ENCODE peak calls at places on chromosomes 11 and 22, in five cellular contexts. V is effector CD4-positive, alpha-beta T cell; F is lower leg skin; L is activated T-cell treated with anti-CD3 and anti-CD28 coated beads for 1 hour; J is stomach. P is an unnamed sample.

GRCh38 chr11:17475666-17476316 is 854 bp downstream of the ABCC8 start:
- DNase-seq in V (no peak), F (no peak), L (no peak), J (no peak), P (no peak)

GRCh38 chr11:14746857-14747256 is 103.3 kb downstream of the PDE3B start:
- DNase-seq in J (no peak), F (no peak), V (no peak), L (no peak), P (no peak)

GRCh38 chr11:59204736-59205135 is 8.0 kb downstream of the MPEG1 start:
- DNase-seq in L (no peak), V (no peak), F (no peak), J (no peak), P (peak; percentile 61)

GRCh38 chr11:2704896-2705606 is 5.3 kb upstream of the KCNQ1OT1 start:
- DNase-seq in F (no peak), L (no peak), V (no peak), J (no peak), P (no peak)

GRCh38 chr11:122895591-122895990 is 13.0 kb downstream of the JHY start:
- DNase-seq in L (no peak), V (no peak), J (no peak), F (no peak), P (no peak)

GRCh38 chr22:35092146-35092805 is 26.3 kb downstream of the ISX start:
- DNase-seq in J (no peak), F (no peak), V (no peak), L (no peak), P (no peak)

GRCh38 chr11:69685348-69685747 is 10.2 kb upstream of the LTO1 start:
- DNase-seq in J (no peak), F (no peak), L (no peak), V (no peak), P (no peak)

GRCh38 chr11:109017489-109017888 is 352.6 kb downstream of the DDX10 start:
- DNase-seq in J (no peak), V (no peak), F (no peak), L (no peak), P (no peak)

GRCh38 chr11:9274499-9275228 is 9.5 kb upstream of the DENND5A start:
- DNase-seq in L (no peak), V (no peak), J (no peak), F (no peak), P (no peak)

GRCh38 chr22:23146842-23147205 is 1.5 kb downstream of the RAB36 start:
- DNase-seq in F (no peak), L (no peak), J (no peak), V (no peak), P (peak; percentile 22)

GRCh38 chr11:110984147-110984546 is 261.4 kb upstream of the POU2AF2 start:
- DNase-seq in L (no peak), J (no peak), V (no peak), F (no peak), P (peak; percentile 82)

GRCh38 chr11:33931032-33931431 is 39.2 kb upstream of the LMO2 start:
- DNase-seq in L (no peak), F (no peak), J (no peak), V (no peak), P (peak; percentile 19)

GRCh38 chr11:118670063-118670462 is 9.4 kb downstream of the TREH start:
- DNase-seq in L (no peak), F (no peak), V (no peak), J (no peak), P (no peak)

GRCh38 chr22:46941958-46942815 is 179.7 kb downstream of the TBC1D22A start:
- DNase-seq in V (no peak), F (no peak), J (no peak), L (no peak), P (no peak)

GRCh38 chr11:33373636-33374035 is 116.5 kb downstream of the HIPK3 start:
- DNase-seq in F (no peak), L (no peak), V (no peak), J (no peak), P (no peak)

P was measured in NCI-H226.